ENCODE peak calls at places on chromosomes 1 and 21, in seven cellular contexts. O is hepatocyte, D is omental fat pad, T is HFF-Myc, X is Calu3, L is neural progenitor cell, S is uterus. N is an unnamed sample.

GRCh38 chr1:60913039-60913438 is 169.3 kb upstream of the NFIA start:
- DNase-seq in D (no peak), X (no peak), T (no peak), L (no peak), O (no peak), S (no peak), N (no peak)

GRCh38 chr21:28937737-28938136 is 54.9 kb downstream of the LTN1 start:
- DNase-seq in S (no peak), D (no peak), L (no peak), X (no peak), O (no peak), T (no peak), N (no peak)

GRCh38 chr1:110209715-110210603 is at the start of gene KCNC4:
- DNase-seq in D (peak), L (peak), O (peak), S (peak), X (peak), T (no peak), N (peak)

GRCh38 chr1:163834778-163835177 is 513.0 kb downstream of the NUF2 start:
- DNase-seq in L (no peak), D (no peak), X (no peak), T (no peak), O (no peak), S (no peak), N (no peak)

GRCh38 chr1:61109158-61109557 is 26.8 kb downstream of the NFIA start:
- DNase-seq in L (no peak), O (no peak), D (no peak), S (no peak), T (no peak), X (no peak), N (no peak)

GRCh38 chr21:14864211-14865021 is 200.4 kb downstream of the NRIP1 start:
- DNase-seq in L (peak), D (peak), X (peak), T (no peak), O (peak), S (peak), N (peak)

GRCh38 chr21:40255665-40256064 is 388.4 kb downstream of the PCP4 start:
- DNase-seq in L (no peak), X (no peak), T (no peak), D (no peak), O (no peak), S (no peak), N (no peak)

GRCh38 chr1:970242-970972 is 4.1 kb downstream of the PLEKHN1 start:
- DNase-seq in L (no peak), S (no peak), D (no peak), T (no peak), X (no peak), O (no peak), N (no peak)

GRCh38 chr1:84888753-84889152 is 4.3 kb downstream of the LPAR3 start:
- DNase-seq in D (no peak), O (no peak), X (no peak), S (no peak), L (no peak), T (no peak), N (no peak)

GRCh38 chr1:205283270-205284147 is 38.0 kb downstream of the NUAK2 start:
- DNase-seq in T (no peak), S (no peak), L (no peak), X (no peak), O (no peak), D (no peak), N (no peak)

GRCh38 chr1:31669786-31670582 is 25.3 kb upstream of the PEF1 start:
- DNase-seq in X (peak), S (peak), T (no peak), D (no peak), O (peak), L (peak), N (no peak)
- TF ChIP-seq CTCF in X (peak), S (peak), T (no peak), D (no peak), O (peak), L (peak), N (peak)

GRCh38 chr1:107900083-107900945 is 64.7 kb downstream of the VAV3 start:
- DNase-seq in X (no peak), T (no peak), L (no peak), D (no peak), O (no peak), S (no peak), N (no peak)
- TF ChIP-seq CTCF in X (no peak), T (no peak), L (no peak), D (no peak), O (no peak), S (no peak), N (no peak)

GRCh38 chr1:160124709-160125478 is 9.3 kb downstream of the ATP1A2 start:
- DNase-seq in D (no peak), X (peak), S (no peak), T (peak), O (peak), L (no peak), N (no peak)
- TF ChIP-seq CTCF in D (no peak), X (peak), S (no peak), T (no peak), O (no peak), L (peak), N (no peak)

GRCh38 chr21:25870084-25870483 is 135.3 kb downstream of the GABPA start:
- DNase-seq in T (no peak), X (no peak), L (no peak), O (no peak), D (no peak), S (no peak), N (no peak)

GRCh38 chr21:25871566-25871965 is 136.8 kb downstream of the GABPA start:
- DNase-seq in L (no peak), X (peak), T (no peak), D (no peak), O (no peak), S (no peak), N (no peak)

GRCh38 chr21:25867041-25867440 is 132.3 kb downstream of the GABPA start:
- DNase-seq in X (no peak), S (no peak), O (no peak), D (no peak), L (no peak), T (no peak), N (no peak)

DNA sequence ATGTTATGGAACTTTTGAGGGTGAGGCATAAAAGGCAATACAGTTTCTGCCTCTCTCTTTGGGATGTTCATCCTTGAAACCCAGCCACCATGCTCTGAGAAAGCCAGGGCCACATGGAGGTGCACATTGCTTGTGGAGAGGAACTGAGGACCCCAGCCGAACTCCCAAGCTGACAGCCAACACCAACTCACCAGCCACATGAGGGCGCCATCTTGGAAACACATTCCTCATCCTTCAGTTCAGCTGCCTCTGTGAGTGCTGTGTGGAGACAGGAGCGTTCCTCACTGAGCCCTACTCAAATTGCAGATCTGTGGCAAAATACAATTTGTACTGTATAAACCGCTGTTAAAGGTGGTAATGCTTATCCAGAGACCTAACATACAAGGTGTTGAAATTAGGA is 137.5 kb downstream of the GABPA start:
- DNase-seq in D (no peak), T (no peak), X (no peak), O (no peak), S (no peak), L (peak), N (no peak)
- TF ChIP-seq CTCF in D (no peak), T (peak), X (no peak), O (no peak), S (no peak), L (peak), N (no peak)

DNA sequence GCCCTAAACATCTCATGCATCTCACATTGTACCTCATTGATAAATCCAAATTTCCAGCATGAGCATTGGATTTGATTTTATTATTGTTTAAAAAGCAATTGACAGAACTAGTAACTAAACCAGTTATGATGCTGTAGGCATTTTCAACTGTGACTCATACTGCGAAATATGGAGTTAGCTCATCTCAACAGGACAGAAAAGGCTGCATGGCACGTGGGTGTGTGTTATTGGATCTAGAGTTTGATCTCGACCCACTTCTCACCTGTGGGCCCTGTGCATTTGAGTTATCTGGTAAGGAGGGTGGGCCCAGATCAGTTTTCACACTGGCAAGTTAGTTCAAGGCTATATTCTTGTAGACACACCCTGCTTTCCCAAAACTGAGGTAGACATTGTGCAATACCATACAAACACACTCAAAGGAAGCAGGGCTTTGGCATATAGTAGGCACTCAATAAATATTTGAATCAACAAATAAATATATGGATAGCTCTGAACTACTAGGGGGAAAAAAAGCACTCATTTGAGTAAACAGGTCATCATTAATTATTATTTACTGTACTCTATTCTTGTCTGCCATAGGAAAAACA is 71.3 kb upstream of the PRDX6 start:
- DNase-seq in S (no peak), D (no peak), X (peak), O (no peak), T (peak), L (no peak), N (no peak)
- TF ChIP-seq CTCF in S (no peak), D (no peak), X (no peak), O (no peak), T (no peak), L (no peak), N (no peak)

N was measured in GM06990.